ENCODE peak calls at places on chromosomes 11 and 22, in ten cellular contexts. R is stimulated activated CD4-positive, alpha-beta T cell treated with anti-CD3 and anti-CD28 coated beads, Interleukin-2, amount 100 ng/mL, for 48 hours; Z is foreskin fibroblast; D is B cell; V is fibroblast of mammary gland; Q is pulmonary artery endothelial cell; O is C1 segment of cervical spinal cord; B is NCI-H1930; X is AG04450; J is NCI-H1105. S is an unnamed sample.

GRCh38 chr22:19904881-19905618 is 36.5 kb upstream of the COMT start:
- DNase-seq in V (no peak), R (no peak), Z (no peak), Q (no peak), J (no peak), O (no peak), B (no peak), X (no peak), D (no peak), S (no peak)

GRCh38 chr11:1222491-1223345 is at the start of gene MUC5B:
- DNase-seq in V (no peak), O (no peak), Z (no peak), B (no peak), D (no peak), R (no peak), J (no peak), X (no peak), Q (no peak), S (no peak)

GRCh38 chr11:62694455-62695167 is 5.3 kb upstream of the LRRN4CL start:
- DNase-seq in Z (peak), R (peak), O (no peak), V (peak), B (peak), Q (peak), X (peak), D (peak), J (peak), S (peak)

GRCh38 chr11:67351275-67352005 is 1.9 kb downstream of the POLD4 start:
- DNase-seq in X (peak), R (peak), O (no peak), V (peak), Q (no peak), D (peak), Z (peak), J (peak), B (peak), S (peak)

GRCh38 chr11:117199061-117199915 is at the start of gene TAGLN:
- DNase-seq in O (no peak), X (peak), Z (peak), J (no peak), D (no peak), B (no peak), Q (no peak), V (peak), R (no peak), S (no peak)

GRCh38 chr22:28246392-28246791 is 327.3 kb upstream of the PITPNB start:
- DNase-seq in X (no peak), Q (no peak), B (no peak), Z (peak), J (no peak), V (peak), O (no peak), D (no peak), R (no peak), S (no peak)

GRCh38 chr22:50672471-50673230 is at the start of gene SHANK3:
- DNase-seq in Q (peak), R (no peak), V (no peak), D (no peak), O (no peak), J (no peak), Z (no peak), B (no peak), X (no peak), S (no peak)

GRCh38 chr22:25403752-25404471 is 160.6 kb upstream of the GRK3 start:
- DNase-seq in X (no peak), Z (peak), Q (no peak), R (no peak), B (no peak), V (peak), O (no peak), D (peak), J (no peak), S (no peak)

GRCh38 chr11:69516526-69516925 is 35.1 kb downstream of the LINC01488 start:
- DNase-seq in J (no peak), B (no peak), Z (no peak), Q (no peak), D (no peak), X (no peak), V (peak), R (no peak), O (no peak), S (no peak)

GRCh38 chr11:32006799-32007388 is 84.0 kb upstream of the RCN1 start:
- DNase-seq in J (no peak), O (no peak), X (peak), Z (peak), V (peak), D (peak), R (peak), Q (peak), B (no peak), S (peak)